ENCODE peak calls at places on chromosomes 7 and 10, in four cellular contexts. B, A, W and C are unnamed samples.

GRCh38 chr10:80509108-80509402 is 28.6 kb upstream of the SH2D4B start:
- DNase-seq in B (no peak), A (peak), W (no peak), C (no peak)

GRCh38 chr10:94103902-94104301 is 110.2 kb downstream of the PLCE1 start:
- DNase-seq in B (no peak), A (no peak), W (peak), C (no peak)

GRCh38 chr10:70664702-70665195 is 7.6 kb upstream of the ADAMTS14 start:
- DNase-seq in B (no peak), A (no peak), W (peak), C (no peak)

GRCh38 chr10:127071126-127071525 is 125.3 kb downstream of the INSYN2A start:
- DNase-seq in B (no peak), A (no peak), W (no peak), C (no peak)

GRCh38 chr10:44968101-44968886 is 8.7 kb downstream of the RASSF4 start:
- DNase-seq in B (no peak), A (peak), W (no peak), C (no peak)

GRCh38 chr7:37552021-37552420 is 103.4 kb upstream of the ELMO1 start:
- DNase-seq in B (no peak), A (no peak), W (no peak), C (no peak)

GRCh38 chr7:67696878-67697277 is 700.2 kb downstream of the TYW1 start:
- DNase-seq in B (no peak), A (no peak), W (no peak), C (no peak)

GRCh38 chr7:15778191-15778590 is 91.7 kb upstream of the MEOX2 start:
- DNase-seq in B (no peak), A (no peak), W (no peak), C (no peak)

GRCh38 chr7:29557954-29558353 is 5.7 kb upstream of the PRR15 start:
- DNase-seq in B (no peak), A (peak), W (peak), C (no peak)

GRCh38 chr10:57663401-57663800 is 604.3 kb downstream of the IPMK start:
- DNase-seq in B (no peak), A (no peak), W (no peak), C (no peak)

GRCh38 chr10:72084094-72084459 is 4.3 kb downstream of the SPOCK2 start:
- DNase-seq in B (peak), A (no peak), W (no peak), C (peak)

GRCh38 chr10:28587970-28588290 is 55.0 kb downstream of the WAC start:
- DNase-seq in B (no peak), A (no peak), W (peak), C (no peak)

GRCh38 chr10:128087884-128088695 is 38.1 kb downstream of the MKI67 start:
- DNase-seq in B (no peak), A (no peak), W (no peak), C (no peak)

GRCh38 chr7:1123721-1124120 is 35.8 kb downstream of the GPER1 start:
- DNase-seq in B (no peak), A (peak), W (peak), C (no peak)

GRCh38 chr10:77974396-77975074 is 48.0 kb upstream of the DLG5 start:
- DNase-seq in B (no peak), A (no peak), W (peak), C (no peak)

GRCh38 chr10:58241346-58241745 is 26.3 kb downstream of the IPMK start:
- DNase-seq in B (no peak), A (no peak), W (peak), C (no peak)

GRCh38 chr7:93092757-93093370 is 24.9 kb downstream of the SAMD9 start:
- DNase-seq in B (no peak), A (no peak), W (peak), C (no peak)